ENCODE peak calls at places on chromosome 14, in nine cellular contexts. C is transverse colon; G is astrocyte; Z is GM23248; T is SJSA1; A is endothelial cell of umbilical vein; W is stomach; M is CD8-positive, alpha-beta memory T cell; I is AG04450. O is an unnamed sample.

GRCh38 chr14:32702571-32702970 is 236.1 kb upstream of the NPAS3 start:
- DNase-seq in C (peak; percentile 15), Z (peak; percentile 62), G (peak; percentile 59), M (no peak), A (peak; percentile 24), W (no peak), T (no peak), I (no peak), O (peak; percentile 6)

GRCh38 chr14:91570021-91570420 is 59.9 kb upstream of the PPP4R3A start:
- DNase-seq in M (no peak), A (no peak), G (no peak), I (no peak), W (no peak), C (no peak), Z (no peak), T (no peak), O (no peak)

GRCh38 chr14:38210587-38211257 is 3.0 kb downstream of the SSTR1 start:
- DNase-seq in M (no peak), W (peak; percentile 68), T (no peak), G (peak; percentile 42), A (peak; percentile 70), Z (peak; percentile 87), I (no peak), C (no peak), O (peak; percentile 13)

GRCh38 chr14:53613404-53614253 is 343.0 kb downstream of the BMP4 start:
- DNase-seq in A (peak; percentile 13), I (peak; percentile 69), Z (no peak), W (no peak), C (peak; percentile 13), T (peak; percentile 46), G (peak; percentile 57), M (no peak), O (no peak)

GRCh38 chr14:104292084-104292970 is 153.9 kb downstream of the KIF26A start:
- DNase-seq in C (peak; percentile 5), T (no peak), M (peak; percentile 21), G (no peak), W (no peak), A (no peak), I (no peak), Z (no peak), O (no peak)

GRCh38 chr14:36212987-36213386 is 36.5 kb upstream of the PTCSC3 start:
- DNase-seq in C (no peak), I (no peak), T (no peak), Z (no peak), A (no peak), G (no peak), W (no peak), M (no peak), O (no peak)

GRCh38 chr14:75875958-75876357 is 105.8 kb downstream of the TGFB3 start:
- DNase-seq in I (no peak), G (no peak), C (no peak), M (no peak), T (no peak), Z (no peak), W (no peak), A (no peak), O (no peak)

GRCh38 chr14:29465095-29465494 is 462.6 kb downstream of the PRKD1 start:
- DNase-seq in W (no peak), Z (no peak), I (no peak), C (no peak), A (peak; percentile 52), M (no peak), G (peak; percentile 23), T (no peak), O (no peak)

GRCh38 chr14:100724061-100724460 is 2.6 kb upstream of the DLK1 start:
- DNase-seq in C (no peak), I (no peak), T (no peak), M (no peak), G (no peak), A (no peak), W (no peak), Z (no peak), O (no peak)

GRCh38 chr14:100727565-100728240 is 1.0 kb downstream of the DLK1 start:
- DNase-seq in Z (no peak), C (no peak), W (no peak), M (no peak), I (no peak), T (no peak), G (no peak), A (no peak), O (no peak)

GRCh38 chr14:100726812-100727564 is at the start of gene DLK1:
- DNase-seq in T (no peak), G (no peak), C (no peak), Z (no peak), M (no peak), I (no peak), W (no peak), A (no peak), O (no peak)

GRCh38 chr14:100726467-100726811 is 253 bp upstream of the DLK1 start:
- DNase-seq in M (no peak), I (no peak), W (no peak), G (no peak), A (no peak), Z (no peak), C (no peak), T (no peak), O (no peak)

GRCh38 chr14:100725587-100726387 is 905 bp upstream of the DLK1 start:
- DNase-seq in T (no peak), G (no peak), W (no peak), C (no peak), A (no peak), Z (no peak), M (no peak), I (no peak), O (no peak)
- H3K27me3 ChIP-seq in T (peaks cover 18% of the 10 kb centered on the region), G (peaks cover 70% of the 10 kb centered on the region), W (peaks cover 48% of the 10 kb centered on the region), C (peaks cover 87% of the 10 kb centered on the region), A (peaks cover 50% of the 10 kb centered on the region), Z (peaks cover 65% of the 10 kb centered on the region), M (no peaks in the 10 kb centered on the region), I (peaks cover 88% of the 10 kb centered on the region), O (no peaks in the 10 kb centered on the region)

GRCh38 chr14:70011098-70011497 is 131.9 kb downstream of the SMOC1 start:
- DNase-seq in G (no peak), C (no peak), Z (no peak), T (no peak), M (no peak), I (no peak), A (no peak), W (no peak), O (no peak)

GRCh38 chr14:70008863-70009262 is 129.6 kb downstream of the SMOC1 start:
- DNase-seq in I (no peak), M (no peak), Z (no peak), W (no peak), A (peak; percentile 11), C (no peak), T (no peak), G (no peak), O (no peak)

GRCh38 chr14:70005281-70005805 is 126.1 kb downstream of the SMOC1 start:
- DNase-seq in A (no peak), T (no peak), Z (no peak), W (peak; percentile 51), M (no peak), I (no peak), C (peak; percentile 28), G (no peak), O (no peak)

GRCh38 chr14:70009961-70010360 is 130.7 kb downstream of the SMOC1 start:
- DNase-seq in I (no peak), M (no peak), A (no peak), G (no peak), C (no peak), W (no peak), Z (no peak), T (no peak), O (no peak)

GRCh38 chr14:70008457-70008856 is 129.2 kb downstream of the SMOC1 start:
- DNase-seq in I (no peak), A (no peak), T (no peak), Z (no peak), G (no peak), M (no peak), W (no peak), C (no peak), O (no peak)
- H3K27me3 ChIP-seq in I (no peaks in the 10 kb centered on the region), A (no peaks in the 10 kb centered on the region), T (no peaks in the 10 kb centered on the region), Z (peaks cover 4% of the 10 kb centered on the region), G (no peaks in the 10 kb centered on the region), M (no peaks in the 10 kb centered on the region), W (no peaks in the 10 kb centered on the region), C (no peaks in the 10 kb centered on the region), O (no peaks in the 10 kb centered on the region)

GRCh38 chr14:97414718-97415098 is 617.5 kb downstream of the VRK1 start:
- DNase-seq in Z (no peak), M (no peak), I (no peak), A (no peak), W (no peak), G (no peak), T (no peak), C (no peak), O (no peak)

GRCh38 chr14:97410667-97411286 is 613.6 kb downstream of the VRK1 start:
- DNase-seq in T (no peak), M (no peak), A (no peak), C (no peak), W (no peak), G (no peak), I (no peak), Z (no peak), O (no peak)

GRCh38 chr14:97413991-97414717 is 617.0 kb downstream of the VRK1 start:
- DNase-seq in T (no peak), M (no peak), W (no peak), I (no peak), G (no peak), C (no peak), Z (no peak), A (no peak), O (no peak)

GRCh38 chr14:97411938-97412612 is 614.9 kb downstream of the VRK1 start:
- DNase-seq in Z (no peak), M (no peak), G (no peak), A (no peak), T (no peak), W (no peak), I (no peak), C (no peak), O (no peak)

DNA sequence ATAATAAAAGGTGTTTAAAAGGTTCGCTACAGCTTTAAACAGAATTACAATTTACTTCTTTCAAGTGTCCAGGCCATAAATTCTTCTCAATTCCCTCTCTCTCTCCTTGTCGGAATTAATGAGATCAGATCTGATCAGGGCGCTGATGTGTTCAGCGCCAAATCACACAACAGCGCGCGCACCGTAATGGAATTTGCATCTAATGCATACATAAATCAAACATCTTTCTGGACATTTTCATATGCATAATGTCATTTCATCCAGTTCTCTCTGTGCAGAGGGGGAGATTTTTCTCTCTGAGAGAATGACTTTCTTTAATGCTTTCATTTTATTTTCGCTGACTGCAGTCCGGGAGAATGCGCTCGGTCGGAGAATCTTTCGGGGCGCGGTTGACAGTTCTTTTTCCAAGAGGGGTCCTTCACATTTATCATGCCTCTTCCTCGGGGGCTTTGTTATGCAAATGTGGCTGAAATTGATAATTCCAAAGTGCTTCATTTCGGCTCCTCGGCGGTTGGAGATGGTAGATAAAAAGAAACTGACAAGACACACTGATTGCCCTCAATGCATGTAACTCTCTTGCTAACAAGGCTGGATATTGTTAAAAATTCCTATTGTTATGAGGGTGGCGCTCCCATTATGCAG is 615.9 kb downstream of the VRK1 start:
- DNase-seq in A (no peak), T (no peak), C (no peak), M (no peak), I (no peak), W (no peak), Z (no peak), G (no peak), O (no peak)
- H3K27me3 ChIP-seq in A (no peaks in the 10 kb centered on the region), T (no peaks in the 10 kb centered on the region), C (peaks cover 85% of the 10 kb centered on the region), M (no peaks in the 10 kb centered on the region), I (no peaks in the 10 kb centered on the region), W (peaks cover 47% of the 10 kb centered on the region), Z (no peaks in the 10 kb centered on the region), G (peaks cover 21% of the 10 kb centered on the region), O (peaks cover 17% of the 10 kb centered on the region)

GRCh38 chr14:101064121-101064661 is 160.7 kb upstream of the RTL1 start:
- DNase-seq in C (no peak), Z (no peak), I (no peak), A (no peak), M (no peak), G (no peak), W (no peak), T (no peak), O (no peak)

GRCh38 chr14:101065696-101066694 is 162.5 kb upstream of the RTL1 start:
- DNase-seq in A (no peak), T (no peak), M (peak; percentile 36), I (no peak), W (no peak), Z (no peak), C (peak; percentile 2), G (no peak), O (no peak)

GRCh38 chr14:101065246-101065645 is 161.7 kb upstream of the RTL1 start:
- DNase-seq in I (no peak), Z (no peak), M (peak; percentile 33), C (no peak), A (no peak), T (no peak), W (no peak), G (no peak), O (no peak)

GRCh38 chr14:101063121-101063520 is 159.6 kb upstream of the RTL1 start:
- DNase-seq in G (no peak), I (no peak), M (peak; percentile 34), C (no peak), Z (no peak), T (no peak), W (no peak), A (no peak), O (no peak)

GRCh38 chr14:101064718-101065117 is 161.2 kb upstream of the RTL1 start:
- DNase-seq in T (no peak), W (no peak), G (no peak), C (no peak), Z (no peak), A (no peak), M (no peak), I (no peak), O (no peak)
- H3K27me3 ChIP-seq in T (no peaks in the 10 kb centered on the region), W (no peaks in the 10 kb centered on the region), G (no peaks in the 10 kb centered on the region), C (no peaks in the 10 kb centered on the region), Z (no peaks in the 10 kb centered on the region), A (no peaks in the 10 kb centered on the region), M (no peaks in the 10 kb centered on the region), I (no peaks in the 10 kb centered on the region), O (no peaks in the 10 kb centered on the region)

O was measured in thyroid gland.